ENCODE peak calls at places on chromosome 1, in five cellular contexts. One of them, this sample, is unnamed.

GRCh38 chr1:184888505-184888904 is 85.8 kb downstream of the NIBAN1 start:
- DNase-seq in H1: no peak
- DNase-seq in IMR-90: peak; percentile 84
- DNase-seq in neuronal stem cell: no peak
- DNase-seq in mesenchymal stem cell: peak; percentile 69
- DNase-seq in this sample: peak; percentile 46

GRCh38 chr1:43844114-43844513 is 89.5 kb upstream of the ARTN start:
- DNase-seq in H1: no peak
- DNase-seq in IMR-90: no peak
- DNase-seq in neuronal stem cell: no peak
- DNase-seq in mesenchymal stem cell: no peak
- DNase-seq in this sample: no peak

GRCh38 chr1:18618546-18619466 is 11.8 kb upstream of the PAX7 start:
- DNase-seq in H1: no peak
- DNase-seq in IMR-90: no peak
- DNase-seq in neuronal stem cell: no peak
- DNase-seq in mesenchymal stem cell: no peak
- DNase-seq in this sample: no peak

GRCh38 chr1:107135466-107135865 is 5.4 kb upstream of the NTNG1 start:
- DNase-seq in H1: no peak
- DNase-seq in IMR-90: peak; percentile 36
- DNase-seq in neuronal stem cell: peak; percentile 50
- DNase-seq in mesenchymal stem cell: peak; percentile 26
- DNase-seq in this sample: no peak

GRCh38 chr1:187067160-187067559 is 238.4 kb downstream of the PLA2G4A start:
- DNase-seq in H1: no peak
- DNase-seq in IMR-90: no peak
- DNase-seq in neuronal stem cell: no peak
- DNase-seq in mesenchymal stem cell: no peak
- DNase-seq in this sample: no peak

GRCh38 chr1:154207262-154207661 is 1.1 kb upstream of the CFAP141 start:
- DNase-seq in H1: no peak
- DNase-seq in IMR-90: no peak
- DNase-seq in neuronal stem cell: no peak
- DNase-seq in mesenchymal stem cell: no peak
- DNase-seq in this sample: no peak

GRCh38 chr1:44025816-44026215 is 5.4 kb downstream of the SLC6A9 start:
- DNase-seq in H1: no peak
- DNase-seq in IMR-90: no peak
- DNase-seq in neuronal stem cell: no peak
- DNase-seq in mesenchymal stem cell: no peak
- DNase-seq in this sample: no peak

GRCh38 chr1:154755858-154756730 is 114.0 kb downstream of the KCNN3 start:
- DNase-seq in H1: no peak
- DNase-seq in IMR-90: peak; percentile 36
- DNase-seq in neuronal stem cell: no peak
- DNase-seq in mesenchymal stem cell: peak; percentile 40
- DNase-seq in this sample: no peak

GRCh38 chr1:44799770-44800584 is at the start of gene PLK3:
- DNase-seq in H1: peak; percentile 93
- DNase-seq in IMR-90: peak; percentile 98
- DNase-seq in neuronal stem cell: peak; percentile 96
- DNase-seq in mesenchymal stem cell: peak; percentile 98
- DNase-seq in this sample: peak; percentile 99

GRCh38 chr1:61993331-61993961 is 201.2 kb upstream of the L1TD1 start:
- DNase-seq in H1: no peak
- DNase-seq in IMR-90: no peak
- DNase-seq in neuronal stem cell: no peak
- DNase-seq in mesenchymal stem cell: no peak
- DNase-seq in this sample: no peak

GRCh38 chr1:84742653-84743052 is 52.4 kb upstream of the SSX2IP start:
- DNase-seq in H1: no peak
- DNase-seq in IMR-90: peak; percentile 18
- DNase-seq in neuronal stem cell: no peak
- DNase-seq in mesenchymal stem cell: no peak
- DNase-seq in this sample: no peak

GRCh38 chr1:159921251-159921650 is 4.1 kb downstream of the TAGLN2 start:
- DNase-seq in H1: no peak
- DNase-seq in IMR-90: peak; percentile 21
- DNase-seq in neuronal stem cell: no peak
- DNase-seq in mesenchymal stem cell: peak; percentile 37
- DNase-seq in this sample: no peak

GRCh38 chr1:159920651-159921050 is 4.7 kb downstream of the TAGLN2 start:
- DNase-seq in H1: no peak
- DNase-seq in IMR-90: no peak
- DNase-seq in neuronal stem cell: no peak
- DNase-seq in mesenchymal stem cell: no peak
- DNase-seq in this sample: no peak

GRCh38 chr1:159922499-159923202 is 2.7 kb downstream of the TAGLN2 start:
- DNase-seq in H1: no peak
- DNase-seq in IMR-90: peak; percentile 41
- DNase-seq in neuronal stem cell: no peak
- DNase-seq in mesenchymal stem cell: peak; percentile 76
- DNase-seq in this sample: no peak

GRCh38 chr1:159923203-159924024 is 1.9 kb downstream of the TAGLN2 start:
- DNase-seq in H1: peak; percentile 60
- DNase-seq in IMR-90: peak; percentile 83
- DNase-seq in neuronal stem cell: no peak
- DNase-seq in mesenchymal stem cell: peak; percentile 95
- DNase-seq in this sample: peak; percentile 89

DNA sequence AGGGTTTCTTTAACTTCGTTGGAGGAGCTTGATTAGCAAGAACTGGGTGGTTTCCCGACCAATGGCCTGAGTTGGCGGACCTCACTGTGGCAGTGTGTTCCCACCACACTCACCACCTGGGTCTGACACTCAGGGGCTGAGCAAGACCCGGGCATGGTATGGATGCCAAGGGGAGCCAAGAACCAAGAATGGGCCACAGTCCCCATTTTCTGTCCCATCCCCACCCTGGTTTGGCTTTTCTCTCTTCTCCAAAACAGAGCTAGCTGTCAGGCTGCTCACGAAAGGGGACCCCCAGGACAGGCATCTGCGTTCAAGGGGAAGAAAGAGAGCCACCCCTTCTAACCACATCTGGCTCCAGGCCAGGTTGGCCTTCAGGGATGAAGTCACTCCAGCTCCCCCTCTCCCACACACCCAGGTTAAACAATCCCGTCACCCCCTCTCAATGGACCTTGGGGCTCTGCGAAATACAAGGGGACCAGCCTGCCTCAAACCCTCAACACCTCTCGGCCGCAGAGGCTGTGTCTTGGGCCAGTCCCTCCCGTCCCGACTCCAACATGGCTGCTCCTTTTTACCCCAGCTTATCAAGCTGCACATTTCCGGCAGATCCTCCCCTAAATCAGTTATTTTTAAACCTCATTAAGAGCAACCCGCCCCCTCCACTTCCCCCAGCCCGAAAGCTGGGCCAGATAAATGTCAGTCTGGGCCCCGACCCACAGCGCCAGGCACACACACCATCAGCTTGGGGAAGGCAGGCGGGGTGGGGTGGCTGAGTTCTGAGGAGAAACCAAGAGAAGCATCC is 3.4 kb downstream of the TAGLN2 start:
- DNase-seq in H1: no peak
- DNase-seq in IMR-90: peak; percentile 34
- DNase-seq in neuronal stem cell: no peak
- DNase-seq in mesenchymal stem cell: peak; percentile 26
- DNase-seq in this sample: no peak
- H3K4me3 ChIP-seq in H1: no peak overlapping the region
- H3K4me3 ChIP-seq in IMR-90: peak overlapping the region; percentile 83
- H3K4me3 ChIP-seq in neuronal stem cell: no peak overlapping the region
- H3K4me3 ChIP-seq in mesenchymal stem cell: peak overlapping the region; percentile 98
- H3K4me3 ChIP-seq in this sample: no peak overlapping the region

GRCh38 chr1:12617511-12617900 is 504 bp downstream of the DHRS3 start:
- DNase-seq in H1: no peak
- DNase-seq in IMR-90: no peak
- DNase-seq in neuronal stem cell: no peak
- DNase-seq in mesenchymal stem cell: no peak
- DNase-seq in this sample: peak; percentile 38

GRCh38 chr1:12619396-12620141 is 1.6 kb upstream of the DHRS3 start:
- DNase-seq in H1: no peak
- DNase-seq in IMR-90: peak; percentile 87
- DNase-seq in neuronal stem cell: peak; percentile 80
- DNase-seq in mesenchymal stem cell: peak; percentile 84
- DNase-seq in this sample: peak; percentile 80

GRCh38 chr1:12618661-12619395 is 818 bp upstream of the DHRS3 start:
- DNase-seq in H1: no peak
- DNase-seq in IMR-90: peak; percentile 83
- DNase-seq in neuronal stem cell: no peak
- DNase-seq in mesenchymal stem cell: peak; percentile 77
- DNase-seq in this sample: peak; percentile 79

GRCh38 chr1:12616709-12617373 is 1.2 kb downstream of the DHRS3 start:
- DNase-seq in H1: no peak
- DNase-seq in IMR-90: no peak
- DNase-seq in neuronal stem cell: no peak
- DNase-seq in mesenchymal stem cell: no peak
- DNase-seq in this sample: peak; percentile 38

DNA sequence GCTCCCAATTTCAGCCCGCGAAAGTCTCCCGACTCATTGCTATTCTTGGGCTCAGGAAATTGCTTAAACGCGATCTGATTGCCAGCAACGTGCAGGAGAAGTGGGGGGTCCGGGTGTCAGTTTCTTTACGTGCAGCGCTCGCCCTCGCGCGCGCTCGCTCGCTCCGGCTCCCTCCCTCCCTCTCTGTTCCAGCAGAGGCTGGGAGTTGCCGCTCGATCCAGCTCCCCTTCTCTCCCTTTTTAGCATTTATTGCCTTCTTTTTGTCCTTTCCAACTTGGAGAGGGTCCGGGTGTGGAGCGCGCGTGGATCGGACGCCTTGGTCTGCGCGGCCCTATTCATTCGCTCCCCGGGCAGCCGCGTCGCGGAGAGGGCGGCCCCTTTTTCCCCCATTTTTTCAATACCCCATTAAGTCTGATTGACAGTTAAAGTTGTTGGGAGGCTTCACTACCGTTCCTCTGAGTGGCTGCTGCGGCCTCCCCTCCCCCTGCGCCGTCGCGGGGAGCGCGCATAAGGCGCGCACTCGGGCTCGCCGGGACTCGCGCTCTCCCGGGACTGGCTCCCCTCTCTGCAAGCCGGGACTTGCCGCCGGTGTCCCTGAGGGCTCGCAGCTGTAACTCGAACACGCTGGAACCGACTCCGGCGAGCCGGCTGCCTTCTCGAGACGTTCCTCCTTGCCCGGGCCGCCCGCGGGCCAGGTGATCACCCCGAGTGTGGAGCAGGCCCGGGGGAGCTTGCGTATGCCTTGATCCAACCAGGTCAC is at the start of gene DHRS3:
- DNase-seq in H1: no peak
- DNase-seq in IMR-90: peak; percentile 75
- DNase-seq in neuronal stem cell: peak; percentile 84
- DNase-seq in mesenchymal stem cell: peak; percentile 60
- DNase-seq in this sample: peak; percentile 77
- H3K18ac ChIP-seq in H1: peak within 1 kb of the TSS; percentile 98
- H3K18ac ChIP-seq in IMR-90: peak within 1 kb of the TSS; percentile 86
- H3K18ac ChIP-seq in neuronal stem cell: peak within 1 kb of the TSS; percentile 97
- H3K18ac ChIP-seq in mesenchymal stem cell: no peak within 1 kb of the TSS
- H3K18ac ChIP-seq in this sample: peak within 1 kb of the TSS; percentile 94

GRCh38 chr1:234724517-234725176 is 114.7 kb upstream of the IRF2BP2 start:
- DNase-seq in H1: no peak
- DNase-seq in IMR-90: no peak
- DNase-seq in neuronal stem cell: no peak
- DNase-seq in mesenchymal stem cell: no peak
- DNase-seq in this sample: no peak

GRCh38 chr1:234728740-234729139 is 118.8 kb upstream of the IRF2BP2 start:
- DNase-seq in H1: no peak
- DNase-seq in IMR-90: no peak
- DNase-seq in neuronal stem cell: no peak
- DNase-seq in mesenchymal stem cell: no peak
- DNase-seq in this sample: no peak

GRCh38 chr1:234725177-234726132 is 115.5 kb upstream of the IRF2BP2 start:
- DNase-seq in H1: no peak
- DNase-seq in IMR-90: no peak
- DNase-seq in neuronal stem cell: no peak
- DNase-seq in mesenchymal stem cell: no peak
- DNase-seq in this sample: no peak

GRCh38 chr1:234727018-234727757 is 117.2 kb upstream of the IRF2BP2 start:
- DNase-seq in H1: no peak
- DNase-seq in IMR-90: peak; percentile 29
- DNase-seq in neuronal stem cell: no peak
- DNase-seq in mesenchymal stem cell: no peak
- DNase-seq in this sample: peak; percentile 26

GRCh38 chr1:234726359-234726836 is 116.4 kb upstream of the IRF2BP2 start:
- DNase-seq in H1: no peak
- DNase-seq in IMR-90: peak; percentile 29
- DNase-seq in neuronal stem cell: no peak
- DNase-seq in mesenchymal stem cell: no peak
- DNase-seq in this sample: no peak
- H3K14ac ChIP-seq in H1: no peak overlapping the region
- H3K14ac ChIP-seq in IMR-90: peak overlapping the region; percentile 61
- H3K14ac ChIP-seq in neuronal stem cell: no peak overlapping the region
- H3K14ac ChIP-seq in mesenchymal stem cell: no peak overlapping the region
- H3K14ac ChIP-seq in this sample: peak overlapping the region; percentile 98

GRCh38 chr1:2455757-2456156 is 20.3 kb upstream of the PLCH2 start:
- DNase-seq in H1: no peak
- DNase-seq in IMR-90: peak; percentile 20
- DNase-seq in neuronal stem cell: no peak
- DNase-seq in mesenchymal stem cell: no peak
- DNase-seq in this sample: no peak

GRCh38 chr1:2449636-2450454 is 26.2 kb upstream of the PLCH2 start:
- DNase-seq in H1: no peak
- DNase-seq in IMR-90: no peak
- DNase-seq in neuronal stem cell: no peak
- DNase-seq in mesenchymal stem cell: no peak
- DNase-seq in this sample: no peak

GRCh38 chr1:2454227-2454626 is 21.9 kb upstream of the PLCH2 start:
- DNase-seq in H1: no peak
- DNase-seq in IMR-90: no peak
- DNase-seq in neuronal stem cell: no peak
- DNase-seq in mesenchymal stem cell: no peak
- DNase-seq in this sample: no peak

GRCh38 chr1:2452583-2453315 is 23.3 kb upstream of the PLCH2 start:
- DNase-seq in H1: no peak
- DNase-seq in IMR-90: peak; percentile 12
- DNase-seq in neuronal stem cell: no peak
- DNase-seq in mesenchymal stem cell: no peak
- DNase-seq in this sample: no peak

DNA sequence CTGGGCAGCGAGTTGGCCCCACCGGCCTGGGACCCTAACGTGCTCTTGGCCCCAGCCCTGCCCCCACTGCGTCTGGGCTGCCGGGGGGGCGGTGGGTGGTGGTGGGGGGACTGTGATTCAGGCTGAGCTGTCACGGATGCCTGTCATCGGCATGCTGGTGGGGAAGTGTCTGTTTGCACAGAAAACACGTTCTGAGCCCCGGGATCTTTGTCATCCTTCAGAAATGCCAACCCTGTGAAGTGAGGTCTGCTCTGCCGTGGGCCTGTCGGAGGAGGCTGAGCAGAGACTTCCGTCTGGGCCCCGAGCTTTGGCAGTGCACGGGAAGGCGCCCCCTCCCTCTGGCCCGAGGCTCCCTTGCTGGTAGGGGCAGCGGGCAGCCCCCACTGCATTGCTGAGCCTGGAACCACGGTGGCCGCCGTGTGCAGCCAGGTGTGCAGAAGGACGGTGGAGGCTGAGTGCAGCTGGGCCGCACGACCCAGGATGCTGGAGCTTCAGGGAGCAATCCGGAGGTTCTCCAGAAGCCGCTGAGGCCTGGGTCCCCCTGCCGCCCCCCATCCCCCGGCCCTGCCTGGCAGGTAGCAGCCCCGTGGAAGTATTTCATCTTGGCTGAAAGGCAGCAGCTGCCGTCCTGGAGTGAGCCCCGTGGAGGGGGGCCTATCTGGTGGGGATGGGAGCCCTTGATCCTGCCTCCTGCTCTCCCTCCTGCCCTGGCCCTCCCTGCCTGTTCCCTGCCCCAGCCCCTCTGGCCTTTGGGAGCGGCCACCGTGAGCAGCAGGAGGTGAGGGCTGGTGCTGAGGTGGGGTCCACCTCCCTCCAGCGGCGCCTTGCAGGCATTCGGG is 24.1 kb upstream of the PLCH2 start:
- DNase-seq in H1: no peak
- DNase-seq in IMR-90: peak; percentile 94
- DNase-seq in neuronal stem cell: no peak
- DNase-seq in mesenchymal stem cell: peak; percentile 77
- DNase-seq in this sample: peak; percentile 38
- H3K4me3 ChIP-seq in H1: no peak overlapping the region
- H3K4me3 ChIP-seq in IMR-90: no peak overlapping the region
- H3K4me3 ChIP-seq in neuronal stem cell: no peak overlapping the region
- H3K4me3 ChIP-seq in mesenchymal stem cell: no peak overlapping the region
- H3K4me3 ChIP-seq in this sample: no peak overlapping the region